ENCODE peak calls at places on chromosomes 4 and X, in seven cellular contexts. One of them, this sample, is unnamed.
A peak's percentile ranks its signal among the peaks of the same experiment; 100 is the strongest.

GRCh38 chrX:134537179-134537945 is 77.4 kb downstream of the HPRT1 start:
- DNase-seq in H9: no peak
- DNase-seq in GM23248: peak; percentile 73
- DNase-seq in hepatocyte: peak; percentile 51
- DNase-seq in CD8-positive, alpha-beta memory T cell: no peak
- DNase-seq in neural progenitor cell: no peak
- DNase-seq in effector memory CD4-positive, alpha-beta T cell: no peak
- DNase-seq in this sample: peak; percentile 66

GRCh38 chr4:109921384-109921808 is 8.7 kb downstream of the EGF start:
- DNase-seq in H9: peak; percentile 37
- DNase-seq in GM23248: peak; percentile 91
- DNase-seq in hepatocyte: peak; percentile 47
- DNase-seq in CD8-positive, alpha-beta memory T cell: no peak
- DNase-seq in neural progenitor cell: peak; percentile 90
- DNase-seq in effector memory CD4-positive, alpha-beta T cell: no peak
- DNase-seq in this sample: peak; percentile 88

GRCh38 chr4:102780476-102781144 is 19.8 kb upstream of the MANBA start:
- DNase-seq in H9: no peak
- DNase-seq in GM23248: peak; percentile 49
- DNase-seq in hepatocyte: peak; percentile 83
- DNase-seq in CD8-positive, alpha-beta memory T cell: no peak
- DNase-seq in neural progenitor cell: no peak
- DNase-seq in effector memory CD4-positive, alpha-beta T cell: no peak
- DNase-seq in this sample: peak; percentile 12

GRCh38 chr4:48184891-48185290 is 50.8 kb upstream of the TXK start:
- DNase-seq in H9: no peak
- DNase-seq in GM23248: no peak
- DNase-seq in hepatocyte: no peak
- DNase-seq in CD8-positive, alpha-beta memory T cell: no peak
- DNase-seq in neural progenitor cell: no peak
- DNase-seq in effector memory CD4-positive, alpha-beta T cell: no peak
- DNase-seq in this sample: no peak

GRCh38 chr4:183611210-183611830 is 47.7 kb downstream of the RWDD4 start:
- DNase-seq in H9: no peak
- DNase-seq in GM23248: no peak
- DNase-seq in hepatocyte: no peak
- DNase-seq in CD8-positive, alpha-beta memory T cell: no peak
- DNase-seq in neural progenitor cell: no peak
- DNase-seq in effector memory CD4-positive, alpha-beta T cell: no peak
- DNase-seq in this sample: no peak

GRCh38 chr4:147409350-147409749 is 71.5 kb upstream of the EDNRA start:
- DNase-seq in H9: no peak
- DNase-seq in GM23248: no peak
- DNase-seq in hepatocyte: no peak
- DNase-seq in CD8-positive, alpha-beta memory T cell: no peak
- DNase-seq in neural progenitor cell: no peak
- DNase-seq in effector memory CD4-positive, alpha-beta T cell: no peak
- DNase-seq in this sample: no peak

GRCh38 chrX:22177950-22178349 is 94.8 kb upstream of the CBLL2 start:
- DNase-seq in H9: no peak
- DNase-seq in GM23248: no peak
- DNase-seq in hepatocyte: no peak
- DNase-seq in CD8-positive, alpha-beta memory T cell: no peak
- DNase-seq in neural progenitor cell: no peak
- DNase-seq in effector memory CD4-positive, alpha-beta T cell: no peak
- DNase-seq in this sample: no peak

GRCh38 chr4:145935253-145936141 is 3.1 kb downstream of the ZNF827 start:
- DNase-seq in H9: peak; percentile 62
- DNase-seq in GM23248: peak; percentile 40
- DNase-seq in hepatocyte: peak; percentile 35
- DNase-seq in CD8-positive, alpha-beta memory T cell: peak; percentile 37
- DNase-seq in neural progenitor cell: peak; percentile 38
- DNase-seq in effector memory CD4-positive, alpha-beta T cell: no peak
- DNase-seq in this sample: no peak

GRCh38 chrX:150094996-150095395 is 156.7 kb upstream of the EOLA2 start:
- DNase-seq in H9: no peak
- DNase-seq in GM23248: peak; percentile 24
- DNase-seq in hepatocyte: no peak
- DNase-seq in CD8-positive, alpha-beta memory T cell: no peak
- DNase-seq in neural progenitor cell: no peak
- DNase-seq in effector memory CD4-positive, alpha-beta T cell: no peak
- DNase-seq in this sample: no peak

GRCh38 chr4:105122334-105122733 is 24.3 kb upstream of the TET2 start:
- DNase-seq in H9: peak; percentile 66
- DNase-seq in GM23248: peak; percentile 14
- DNase-seq in hepatocyte: peak; percentile 37
- DNase-seq in CD8-positive, alpha-beta memory T cell: no peak
- DNase-seq in neural progenitor cell: peak; percentile 54
- DNase-seq in effector memory CD4-positive, alpha-beta T cell: no peak
- DNase-seq in this sample: peak; percentile 58

GRCh38 chr4:146211440-146211839 is 2.9 kb upstream of the REELD1 start:
- DNase-seq in H9: no peak
- DNase-seq in GM23248: peak; percentile 14
- DNase-seq in hepatocyte: no peak
- DNase-seq in CD8-positive, alpha-beta memory T cell: no peak
- DNase-seq in neural progenitor cell: no peak
- DNase-seq in effector memory CD4-positive, alpha-beta T cell: no peak
- DNase-seq in this sample: no peak

GRCh38 chr4:164514765-164515164 is 239.2 kb upstream of the SMIM31 start:
- DNase-seq in H9: no peak
- DNase-seq in GM23248: no peak
- DNase-seq in hepatocyte: no peak
- DNase-seq in CD8-positive, alpha-beta memory T cell: no peak
- DNase-seq in neural progenitor cell: no peak
- DNase-seq in effector memory CD4-positive, alpha-beta T cell: no peak
- DNase-seq in this sample: no peak

GRCh38 chr4:94519925-94520789 is 68.4 kb downstream of the PDLIM5 start:
- DNase-seq in H9: no peak
- DNase-seq in GM23248: no peak
- DNase-seq in hepatocyte: no peak
- DNase-seq in CD8-positive, alpha-beta memory T cell: no peak
- DNase-seq in neural progenitor cell: no peak
- DNase-seq in effector memory CD4-positive, alpha-beta T cell: no peak
- DNase-seq in this sample: no peak

GRCh38 chr4:152778656-152779512 is 646 bp downstream of the TIGD4 start:
- DNase-seq in H9: no peak
- DNase-seq in GM23248: peak; percentile 55
- DNase-seq in hepatocyte: peak; percentile 28
- DNase-seq in CD8-positive, alpha-beta memory T cell: peak; percentile 43
- DNase-seq in neural progenitor cell: peak; percentile 77
- DNase-seq in effector memory CD4-positive, alpha-beta T cell: no peak
- DNase-seq in this sample: peak; percentile 5

GRCh38 chr4:57605374-57605773 is 495.2 kb upstream of the IGFBP7 start:
- DNase-seq in H9: no peak
- DNase-seq in GM23248: no peak
- DNase-seq in hepatocyte: no peak
- DNase-seq in CD8-positive, alpha-beta memory T cell: no peak
- DNase-seq in neural progenitor cell: no peak
- DNase-seq in effector memory CD4-positive, alpha-beta T cell: no peak
- DNase-seq in this sample: no peak

GRCh38 chr4:173211838-173212237 is 43.2 kb downstream of the GALNT7 start:
- DNase-seq in H9: no peak
- DNase-seq in GM23248: peak; percentile 75
- DNase-seq in hepatocyte: peak; percentile 68
- DNase-seq in CD8-positive, alpha-beta memory T cell: no peak
- DNase-seq in neural progenitor cell: no peak
- DNase-seq in effector memory CD4-positive, alpha-beta T cell: no peak
- DNase-seq in this sample: peak; percentile 52

GRCh38 chrX:147781844-147782243 is 129.9 kb upstream of the FMR1 start:
- DNase-seq in H9: no peak
- DNase-seq in GM23248: no peak
- DNase-seq in hepatocyte: no peak
- DNase-seq in CD8-positive, alpha-beta memory T cell: no peak
- DNase-seq in neural progenitor cell: no peak
- DNase-seq in effector memory CD4-positive, alpha-beta T cell: no peak
- DNase-seq in this sample: no peak

GRCh38 chr4:74946196-74946595 is 13.3 kb downstream of the PARM1 start:
- DNase-seq in H9: no peak
- DNase-seq in GM23248: no peak
- DNase-seq in hepatocyte: no peak
- DNase-seq in CD8-positive, alpha-beta memory T cell: no peak
- DNase-seq in neural progenitor cell: no peak
- DNase-seq in effector memory CD4-positive, alpha-beta T cell: no peak
- DNase-seq in this sample: no peak

GRCh38 chr4:74942918-74943253 is 10.0 kb downstream of the PARM1 start:
- DNase-seq in H9: no peak
- DNase-seq in GM23248: no peak
- DNase-seq in hepatocyte: no peak
- DNase-seq in CD8-positive, alpha-beta memory T cell: no peak
- DNase-seq in neural progenitor cell: no peak
- DNase-seq in effector memory CD4-positive, alpha-beta T cell: no peak
- DNase-seq in this sample: no peak

GRCh38 chr4:74942251-74942917 is 9.5 kb downstream of the PARM1 start:
- DNase-seq in H9: no peak
- DNase-seq in GM23248: no peak
- DNase-seq in hepatocyte: no peak
- DNase-seq in CD8-positive, alpha-beta memory T cell: no peak
- DNase-seq in neural progenitor cell: no peak
- DNase-seq in effector memory CD4-positive, alpha-beta T cell: no peak
- DNase-seq in this sample: no peak

GRCh38 chr4:74947798-74948197 is 14.9 kb downstream of the PARM1 start:
- DNase-seq in H9: no peak
- DNase-seq in GM23248: no peak
- DNase-seq in hepatocyte: no peak
- DNase-seq in CD8-positive, alpha-beta memory T cell: no peak
- DNase-seq in neural progenitor cell: no peak
- DNase-seq in effector memory CD4-positive, alpha-beta T cell: no peak
- DNase-seq in this sample: no peak

DNA sequence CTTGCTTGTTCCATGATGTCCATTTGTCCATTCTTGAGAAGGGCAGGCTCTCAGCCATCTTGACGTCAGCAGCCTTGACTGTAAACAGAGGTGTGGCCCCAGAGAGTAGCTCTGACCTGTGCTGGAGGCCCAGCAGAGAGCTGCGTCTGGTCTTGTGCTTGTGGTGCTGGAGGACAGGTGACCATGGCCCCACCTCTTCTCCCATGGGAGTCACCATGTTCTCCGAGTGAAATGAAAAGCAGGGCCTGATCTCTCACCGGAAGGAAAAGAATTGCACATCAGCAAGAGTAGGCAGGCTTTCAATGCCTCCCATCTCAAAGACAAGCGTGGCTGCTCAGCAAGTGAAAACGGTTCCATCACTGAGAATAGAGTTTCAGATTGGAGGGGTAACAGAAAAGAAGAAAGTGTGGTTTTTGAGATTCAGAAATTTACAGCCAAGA is 11.5 kb downstream of the PARM1 start:
- DNase-seq in H9: no peak
- DNase-seq in GM23248: no peak
- DNase-seq in hepatocyte: peak; percentile 43
- DNase-seq in CD8-positive, alpha-beta memory T cell: no peak
- DNase-seq in neural progenitor cell: no peak
- DNase-seq in effector memory CD4-positive, alpha-beta T cell: no peak
- DNase-seq in this sample: no peak
- H3K27ac ChIP-seq in H9: no peak overlapping the region
- H3K27ac ChIP-seq in GM23248: no peak overlapping the region
- H3K27ac ChIP-seq in hepatocyte: peak overlapping the region; percentile 53
- H3K27ac ChIP-seq in CD8-positive, alpha-beta memory T cell: no peak overlapping the region
- H3K27ac ChIP-seq in neural progenitor cell: no peak overlapping the region
- H3K27ac ChIP-seq in effector memory CD4-positive, alpha-beta T cell: no peak overlapping the region
- H3K27ac ChIP-seq in this sample: no peak overlapping the region

GRCh38 chrX:123859409-123859827 is 435 bp upstream of the XIAP start:
- DNase-seq in H9: no peak
- DNase-seq in GM23248: no peak
- DNase-seq in hepatocyte: no peak
- DNase-seq in CD8-positive, alpha-beta memory T cell: no peak
- DNase-seq in neural progenitor cell: no peak
- DNase-seq in effector memory CD4-positive, alpha-beta T cell: no peak
- DNase-seq in this sample: no peak

GRCh38 chrX:123859828-123860505 is at the start of gene XIAP:
- DNase-seq in H9: peak; percentile 82
- DNase-seq in GM23248: peak; percentile 91
- DNase-seq in hepatocyte: peak; percentile 89
- DNase-seq in CD8-positive, alpha-beta memory T cell: peak; percentile 70
- DNase-seq in neural progenitor cell: peak; percentile 85
- DNase-seq in effector memory CD4-positive, alpha-beta T cell: peak; percentile 58
- DNase-seq in this sample: peak; percentile 78

GRCh38 chrX:123860506-123860840 is 620 bp downstream of the XIAP start:
- DNase-seq in H9: no peak
- DNase-seq in GM23248: no peak
- DNase-seq in hepatocyte: no peak
- DNase-seq in CD8-positive, alpha-beta memory T cell: peak; percentile 45
- DNase-seq in neural progenitor cell: no peak
- DNase-seq in effector memory CD4-positive, alpha-beta T cell: peak; percentile 25
- DNase-seq in this sample: no peak

DNA sequence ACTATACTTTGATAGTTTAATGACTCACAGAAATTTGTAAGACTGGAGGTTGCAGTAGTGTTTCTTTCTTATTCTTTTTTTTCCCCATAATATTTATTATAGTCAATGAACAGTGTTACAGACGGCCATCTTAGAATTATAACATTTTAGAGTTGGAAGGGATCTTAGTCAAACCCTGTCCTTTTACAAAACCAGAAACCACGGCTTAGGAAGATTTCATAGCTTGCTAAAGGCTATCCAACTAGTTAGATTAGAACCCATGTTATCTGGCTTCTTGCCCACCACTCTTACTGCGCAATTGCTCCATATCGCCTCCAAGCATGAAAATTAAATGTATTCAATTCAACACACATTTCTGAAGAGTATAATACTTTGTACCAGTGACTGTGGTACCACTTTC is 1.1 kb downstream of the XIAP start:
- DNase-seq in H9: no peak
- DNase-seq in GM23248: peak; percentile 35
- DNase-seq in hepatocyte: peak; percentile 32
- DNase-seq in CD8-positive, alpha-beta memory T cell: peak; percentile 13
- DNase-seq in neural progenitor cell: no peak
- DNase-seq in effector memory CD4-positive, alpha-beta T cell: no peak
- DNase-seq in this sample: peak; percentile 4
- H3K27ac ChIP-seq in H9: no peak overlapping the region
- H3K27ac ChIP-seq in GM23248: peak overlapping the region; percentile 98
- H3K27ac ChIP-seq in hepatocyte: peak overlapping the region; percentile 96
- H3K27ac ChIP-seq in CD8-positive, alpha-beta memory T cell: peak overlapping the region; percentile 91
- H3K27ac ChIP-seq in neural progenitor cell: peak overlapping the region; percentile 89
- H3K27ac ChIP-seq in effector memory CD4-positive, alpha-beta T cell: peak overlapping the region; percentile 82
- H3K27ac ChIP-seq in this sample: peak overlapping the region; percentile 97

DNA sequence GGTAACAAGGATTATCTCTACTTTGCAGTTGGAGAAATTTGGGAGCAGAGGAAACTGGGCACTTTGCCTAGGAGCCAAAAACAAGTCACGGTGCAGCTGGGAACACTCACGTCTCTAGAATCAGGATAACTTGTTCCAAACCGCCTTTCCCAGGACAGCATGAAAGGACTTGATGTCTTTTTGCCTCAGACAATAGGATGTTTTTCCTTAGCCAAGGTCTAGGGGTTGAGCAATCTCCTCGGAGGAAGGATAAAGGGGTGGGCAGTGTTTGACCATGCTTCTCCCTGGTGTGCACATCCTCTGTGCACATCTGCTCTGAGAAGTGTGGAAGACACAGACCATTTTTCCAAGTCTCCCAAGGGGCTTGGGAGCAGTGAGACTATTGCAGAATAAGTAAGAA is 1.7 kb upstream of the SPARCL1 start:
- DNase-seq in H9: no peak
- DNase-seq in GM23248: peak; percentile 56
- DNase-seq in hepatocyte: peak; percentile 23
- DNase-seq in CD8-positive, alpha-beta memory T cell: no peak
- DNase-seq in neural progenitor cell: no peak
- DNase-seq in effector memory CD4-positive, alpha-beta T cell: no peak
- DNase-seq in this sample: no peak
- H3K27ac ChIP-seq in H9: no peak overlapping the region
- H3K27ac ChIP-seq in GM23248: no peak overlapping the region
- H3K27ac ChIP-seq in hepatocyte: peak overlapping the region; percentile 56
- H3K27ac ChIP-seq in CD8-positive, alpha-beta memory T cell: no peak overlapping the region
- H3K27ac ChIP-seq in neural progenitor cell: no peak overlapping the region
- H3K27ac ChIP-seq in effector memory CD4-positive, alpha-beta T cell: no peak overlapping the region
- H3K27ac ChIP-seq in this sample: no peak overlapping the region

GRCh38 chr4:76188149-76188548 is 25.5 kb downstream of the SCARB2 start:
- DNase-seq in H9: no peak
- DNase-seq in GM23248: no peak
- DNase-seq in hepatocyte: no peak
- DNase-seq in CD8-positive, alpha-beta memory T cell: no peak
- DNase-seq in neural progenitor cell: no peak
- DNase-seq in effector memory CD4-positive, alpha-beta T cell: no peak
- DNase-seq in this sample: no peak
- H3K27ac ChIP-seq in H9: no peak overlapping the region
- H3K27ac ChIP-seq in GM23248: no peak overlapping the region
- H3K27ac ChIP-seq in hepatocyte: no peak overlapping the region
- H3K27ac ChIP-seq in CD8-positive, alpha-beta memory T cell: no peak overlapping the region
- H3K27ac ChIP-seq in neural progenitor cell: no peak overlapping the region
- H3K27ac ChIP-seq in effector memory CD4-positive, alpha-beta T cell: no peak overlapping the region
- H3K27ac ChIP-seq in this sample: no peak overlapping the region